ENCODE peak calls at places on chromosomes 4 and X, in eight cellular contexts. J, H, G, O, D, P, N and B are unnamed samples.

GRCh38 chrX:153869473-153870287 is 16.3 kb downstream of the L1CAM start:
- DNase-seq in N (no peak), H (no peak), O (no peak), G (no peak), D (no peak), J (no peak), P (no peak), B (no peak)

GRCh38 chrX:16479206-16479869 is 170.6 kb upstream of the S100G start:
- DNase-seq in O (no peak), D (no peak), J (no peak), P (no peak), H (no peak), N (no peak), G (peak), B (no peak)

GRCh38 chr4:159307929-159308328 is 205.1 kb downstream of the RAPGEF2 start:
- DNase-seq in J (no peak), H (no peak), D (no peak), P (no peak), N (no peak), G (no peak), O (no peak), B (no peak)

GRCh38 chr4:102823897-102824296 is 3.5 kb downstream of the UBE2D3 start:
- DNase-seq in N (no peak), G (peak), J (no peak), P (no peak), H (no peak), O (no peak), D (no peak), B (no peak)

GRCh38 chrX:148601034-148601433 is 100.6 kb downstream of the AFF2 start:
- DNase-seq in D (no peak), O (no peak), P (no peak), N (no peak), H (no peak), G (peak), J (no peak), B (no peak)

GRCh38 chr4:14841801-14842748 is 160.2 kb upstream of the CPEB2 start:
- DNase-seq in D (no peak), N (no peak), J (no peak), P (no peak), H (no peak), G (peak), O (no peak), B (no peak)

GRCh38 chr4:8615921-8616787 is 23.6 kb downstream of the CPZ start:
- DNase-seq in H (no peak), D (no peak), O (no peak), P (no peak), J (no peak), N (no peak), G (no peak), B (no peak)

GRCh38 chr4:860561-860960 is 34.6 kb upstream of the CPLX1 start:
- DNase-seq in G (no peak), J (no peak), H (no peak), D (no peak), O (no peak), P (no peak), N (no peak), B (no peak)

GRCh38 chr4:133379681-133380438 is 230.8 kb downstream of the PCDH10 start:
- DNase-seq in J (no peak), G (no peak), N (no peak), D (no peak), O (no peak), H (no peak), P (no peak), B (no peak)

GRCh38 chr4:123706961-123707360 is 310.4 kb downstream of the SPRY1 start:
- DNase-seq in J (no peak), G (peak), N (no peak), O (no peak), H (no peak), D (no peak), P (no peak), B (no peak)

GRCh38 chr4:100146756-100147155 is 43.5 kb downstream of the DDIT4L start:
- DNase-seq in O (no peak), D (no peak), N (no peak), G (no peak), P (no peak), J (no peak), H (no peak), B (no peak)

GRCh38 chrX:16986169-16986568 is 39.7 kb downstream of the REPS2 start:
- DNase-seq in G (no peak), D (no peak), P (no peak), H (no peak), J (no peak), N (no peak), O (no peak), B (no peak)

GRCh38 chr4:39933689-39934590 is 43.8 kb downstream of the PDS5A start:
- DNase-seq in P (no peak), G (peak), D (no peak), N (no peak), H (no peak), J (no peak), O (no peak), B (no peak)

GRCh38 chr4:9989918-9990635 is 31.2 kb downstream of the SLC2A9 start:
- DNase-seq in O (no peak), J (no peak), P (no peak), H (no peak), D (no peak), G (no peak), N (no peak), B (no peak)

GRCh38 chrX:139125916-139126315 is 404.6 kb upstream of the F9 start:
- DNase-seq in O (no peak), J (no peak), G (no peak), P (no peak), H (no peak), D (no peak), N (no peak), B (no peak)

GRCh38 chr4:159205462-159205861 is 102.6 kb downstream of the RAPGEF2 start:
- DNase-seq in D (no peak), G (no peak), P (no peak), N (no peak), H (no peak), J (no peak), O (no peak), B (no peak)

GRCh38 chrX:70479197-70479969 is 34.7 kb downstream of the DLG3 start:
- DNase-seq in H (no peak), D (no peak), J (no peak), G (peak), P (no peak), N (no peak), O (no peak), B (no peak)

GRCh38 chr4:71855944-71856343 is 72.1 kb upstream of the GC start:
- DNase-seq in P (no peak), J (no peak), O (no peak), D (no peak), N (no peak), G (no peak), H (no peak), B (no peak)

GRCh38 chr4:54496412-54496811 is 161.3 kb upstream of the KIT start:
- DNase-seq in D (no peak), P (no peak), G (no peak), O (no peak), J (no peak), N (no peak), H (no peak), B (no peak)

GRCh38 chr4:51835854-51836253 is 7.1 kb upstream of the DCUN1D4 start:
- DNase-seq in G (no peak), H (no peak), J (no peak), D (no peak), P (no peak), O (no peak), N (no peak), B (no peak)

GRCh38 chrX:96684339-96685204 is at the start of gene DIAPH2:
- DNase-seq in D (peak), P (no peak), J (peak), N (peak), O (peak), G (peak), H (peak), B (peak)

GRCh38 chr4:156945532-156945931 is 26.1 kb downstream of the PDGFC start:
- DNase-seq in O (no peak), N (no peak), H (no peak), J (no peak), D (no peak), G (peak), P (no peak), B (no peak)

GRCh38 chr4:10565166-10565780 is 108.0 kb upstream of the ZNF518B start:
- DNase-seq in G (no peak), J (no peak), P (no peak), N (no peak), O (no peak), D (no peak), H (no peak), B (no peak)

GRCh38 chr4:137502730-137503129 is 29.6 kb downstream of the PCDH18 start:
- DNase-seq in P (no peak), O (no peak), G (no peak), H (no peak), N (no peak), J (no peak), D (no peak), B (no peak)

GRCh38 chr4:142547974-142548373 is 298.1 kb downstream of the INPP4B start:
- DNase-seq in G (peak), P (no peak), D (no peak), J (no peak), O (no peak), H (no peak), N (no peak), B (no peak)

GRCh38 chrX:133776072-133776471 is 209.3 kb downstream of the GPC3 start:
- DNase-seq in P (peak), H (no peak), N (no peak), J (peak), D (peak), G (no peak), O (no peak), B (no peak)

GRCh38 chr4:169583563-169583962 is 28.8 kb downstream of the NEK1 start:
- DNase-seq in H (no peak), P (no peak), N (no peak), O (no peak), G (peak), D (no peak), J (no peak), B (no peak)